ENCODE peak calls at places on chromosomes 11 and 22, in four cellular contexts. Q is GM12878, M is SK-N-SH, U is K562. X is an unnamed sample.
A peak's percentile ranks its signal among the peaks of the same experiment; 100 is the strongest.

GRCh38 chr22:41528132-41528766 is 16.0 kb downstream of the POLR3H start:
- DNase-seq in U (no peak), M (no peak), Q (no peak), X (no peak)

GRCh38 chr22:29449296-29449863 is 11.0 kb downstream of the RFPL1 start:
- DNase-seq in Q (no peak), M (no peak), U (no peak), X (no peak)

GRCh38 chr11:8691601-8692000 is 9.0 kb downstream of the RPL27A start:
- DNase-seq in M (no peak), U (no peak), Q (no peak), X (no peak)

GRCh38 chr22:25777411-25777810 is 35.4 kb downstream of the MYO18B start:
- DNase-seq in M (no peak), U (no peak), Q (no peak), X (no peak)

GRCh38 chr22:46613606-46613997 is 6.6 kb upstream of the GRAMD4 start:
- DNase-seq in U (no peak), M (no peak), Q (peak; percentile 28), X (no peak)

GRCh38 chr11:60251485-60252207 is 8.7 kb upstream of the MS4A4E start:
- DNase-seq in U (peak; percentile 37), M (peak; percentile 2), Q (peak; percentile 59), X (no peak)

GRCh38 chr11:83159901-83160865 is 3.3 kb downstream of the PCF11 start:
- DNase-seq in M (no peak), Q (no peak), U (no peak), X (no peak)

GRCh38 chr11:9783986-9784385 is 120.1 kb downstream of the SWAP70 start:
- DNase-seq in U (no peak), Q (no peak), M (no peak), X (no peak)

GRCh38 chr22:28006271-28006670 is 87.2 kb upstream of the PITPNB start:
- DNase-seq in U (no peak), M (no peak), Q (no peak), X (no peak)

GRCh38 chr11:65599216-65599954 is 3.8 kb upstream of the KCNK7 start:
- DNase-seq in U (no peak), M (no peak), Q (no peak), X (no peak)

GRCh38 chr11:67371199-67371548 is 2.2 kb downstream of the CLCF1 start:
- DNase-seq in U (no peak), M (no peak), Q (no peak), X (no peak)

GRCh38 chr11:92180664-92181251 is 43.9 kb upstream of the FAT3 start:
- DNase-seq in U (no peak), Q (no peak), M (no peak), X (no peak)

GRCh38 chr11:18314794-18315523 is 7.0 kb downstream of the HPS5 start:
- DNase-seq in U (no peak), M (no peak), Q (no peak), X (no peak)

GRCh38 chr22:46902436-46902835 is 140.0 kb downstream of the TBC1D22A start:
- DNase-seq in M (no peak), Q (no peak), U (no peak), X (no peak)

GRCh38 chr11:125593113-125593761 is 585 bp downstream of the STT3A start:
- DNase-seq in M (no peak), U (peak; percentile 41), Q (no peak), X (no peak)

GRCh38 chr11:57456960-57457642 is 3.2 kb upstream of the RTN4RL2 start:
- DNase-seq in Q (no peak), M (peak; percentile 85), U (peak; percentile 80), X (peak; percentile 94)

GRCh38 chr22:29343313-29343805 is 27.9 kb upstream of the RASL10A start:
- DNase-seq in U (peak; percentile 14), M (peak; percentile 92), Q (no peak), X (no peak)

GRCh38 chr11:83033972-83034672 is 37.6 kb downstream of the RAB30 start:
- DNase-seq in M (peak; percentile 69), U (no peak), Q (no peak), X (no peak)

GRCh38 chr22:36659762-36660509 is 43.6 kb downstream of the CACNG2 start:
- DNase-seq in Q (no peak), M (peak; percentile 88), U (peak; percentile 89), X (no peak)

GRCh38 chr11:128704517-128704916 is 10.6 kb downstream of the FLI1 start:
- DNase-seq in M (no peak), Q (no peak), U (no peak), X (no peak)

GRCh38 chr11:12288212-12288933 is 89.0 kb upstream of the PARVA start:
- DNase-seq in M (peak; percentile 90), Q (no peak), U (peak; percentile 82), X (peak; percentile 95)

GRCh38 chr11:45948341-45948740 is 25.9 kb downstream of the LARGE2 start:
- DNase-seq in U (no peak), Q (no peak), M (no peak), X (no peak)

GRCh38 chr22:36156515-36157419 is 3.8 kb downstream of the APOL3 start:
- DNase-seq in M (no peak), U (peak; percentile 29), Q (no peak), X (peak; percentile 43)

GRCh38 chr11:6608011-6608410 is 4.0 kb downstream of the TAF10 start:
- DNase-seq in U (no peak), Q (no peak), M (no peak), X (no peak)

DNA sequence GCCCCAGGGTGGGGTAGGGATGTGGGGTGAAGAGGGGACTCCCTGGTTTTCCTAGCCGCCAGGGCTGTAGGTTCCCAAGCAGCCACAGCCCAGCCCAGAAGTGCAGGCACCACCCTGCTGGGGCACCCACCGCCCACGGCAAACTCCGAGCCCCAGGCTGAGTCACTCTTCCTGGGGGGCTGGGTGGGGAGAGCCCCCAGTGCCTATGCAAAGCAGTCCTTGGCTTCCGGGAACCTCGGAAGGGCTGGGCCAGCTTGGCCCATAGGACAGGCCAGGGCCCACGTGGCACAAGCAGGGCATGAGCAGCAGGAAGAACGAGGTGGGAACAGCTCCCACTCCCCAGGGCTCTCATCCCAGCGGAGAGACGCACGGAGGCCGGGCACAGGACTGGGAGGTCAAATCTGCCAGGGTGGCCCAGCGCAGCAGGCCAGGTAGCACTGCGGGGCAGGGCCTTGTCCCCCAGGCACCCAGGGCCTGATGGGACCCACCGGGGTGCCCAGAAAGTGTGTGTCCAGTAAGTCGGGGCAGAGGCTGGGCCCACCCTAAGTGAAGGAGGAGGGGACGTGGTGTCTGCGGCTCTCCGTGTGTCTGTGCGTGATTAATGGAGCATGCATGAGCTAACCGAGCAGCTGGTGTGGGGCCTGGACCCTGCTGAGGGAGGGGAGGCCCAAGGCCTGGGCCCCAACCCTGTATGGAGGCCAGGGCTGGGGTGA is 4.6 kb upstream of the IL17REL start:
- DNase-seq in M (peak; percentile 27), U (no peak), Q (peak; percentile 66), X (no peak)
- TF ChIP-seq USF1 in M (no peak), U (no peak), Q (peak; percentile 76), X (no peak)

GRCh38 chr22:17897411-17897810 is 123.1 kb upstream of the BID start:
- DNase-seq in U (no peak), M (no peak), Q (no peak), X (no peak)
- TF ChIP-seq USF1 in U (no peak), M (no peak), Q (no peak), X (no peak)

GRCh38 chr11:68749061-68749491 is 2.2 kb downstream of the TESMIN start:
- DNase-seq in Q (no peak), M (no peak), U (no peak), X (no peak)

GRCh38 chr11:68751331-68751856 is at the start of gene TESMIN:
- DNase-seq in U (peak; percentile 99), M (peak; percentile 99), Q (peak; percentile 34), X (peak; percentile 97)

GRCh38 chr11:68750197-68750987 is 928 bp downstream of the TESMIN start:
- DNase-seq in Q (no peak), U (peak; percentile 13), M (no peak), X (peak; percentile 94)

GRCh38 chr11:68749501-68750196 is 1.7 kb downstream of the TESMIN start:
- DNase-seq in Q (no peak), M (no peak), U (no peak), X (peak; percentile 36)

DNA sequence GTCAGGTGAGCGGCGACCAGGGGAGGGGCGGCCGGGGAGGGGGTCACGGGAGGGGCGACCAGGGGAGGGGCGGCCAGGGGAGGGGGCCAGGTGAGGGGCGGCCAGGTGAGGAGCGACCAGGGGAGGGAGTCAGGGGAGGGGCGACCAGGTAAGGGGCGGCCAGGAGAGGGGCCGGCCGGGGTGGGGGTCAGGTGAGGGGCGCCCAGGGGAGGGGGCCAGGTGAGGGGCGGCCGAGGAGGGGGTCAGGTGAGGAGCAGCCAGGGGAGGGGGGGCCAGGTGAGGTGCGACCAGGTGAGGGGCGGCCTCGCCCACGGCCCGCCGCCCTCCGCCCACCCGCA is 363 bp downstream of the TESMIN start:
- DNase-seq in U (no peak), Q (no peak), M (no peak), X (no peak)
- TF ChIP-seq USF1 in U (no peak), Q (no peak), M (no peak), X (no peak)

GRCh38 chr11:94526645-94527438 is 14.6 kb downstream of the C11orf97 start:
- DNase-seq in Q (no peak), U (no peak), M (no peak), X (no peak)
- TF ChIP-seq USF1 in Q (no peak), U (no peak), M (no peak), X (no peak)

DNA sequence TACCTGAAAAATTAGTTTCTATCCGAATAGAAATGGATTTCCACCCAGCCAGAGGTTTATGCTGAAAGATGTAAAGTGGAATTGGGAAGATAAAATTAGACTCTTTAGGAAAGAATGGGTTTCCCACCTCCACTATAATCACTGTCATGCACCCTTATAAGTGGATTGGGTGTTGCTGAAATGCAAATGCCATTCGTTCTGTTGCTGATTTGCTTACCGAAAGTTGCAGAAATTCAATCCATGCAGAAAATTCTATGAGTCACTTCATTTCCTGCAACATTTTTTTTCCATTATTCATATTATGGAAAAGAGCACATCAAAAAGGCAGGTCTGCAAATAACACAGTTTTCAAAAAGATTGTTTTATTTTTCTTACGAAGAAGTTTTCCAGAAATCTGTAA is 65.6 kb downstream of the LDLRAD3 start:
- DNase-seq in U (no peak), M (no peak), Q (no peak), X (no peak)
- TF ChIP-seq USF1 in U (no peak), M (no peak), Q (no peak), X (no peak)

GRCh38 chr11:71272161-71272560 is 19.8 kb upstream of the SHANK2 start:
- DNase-seq in U (no peak), Q (no peak), M (no peak), X (no peak)
- TF ChIP-seq USF1 in U (no peak), Q (no peak), M (no peak), X (no peak)

DNA sequence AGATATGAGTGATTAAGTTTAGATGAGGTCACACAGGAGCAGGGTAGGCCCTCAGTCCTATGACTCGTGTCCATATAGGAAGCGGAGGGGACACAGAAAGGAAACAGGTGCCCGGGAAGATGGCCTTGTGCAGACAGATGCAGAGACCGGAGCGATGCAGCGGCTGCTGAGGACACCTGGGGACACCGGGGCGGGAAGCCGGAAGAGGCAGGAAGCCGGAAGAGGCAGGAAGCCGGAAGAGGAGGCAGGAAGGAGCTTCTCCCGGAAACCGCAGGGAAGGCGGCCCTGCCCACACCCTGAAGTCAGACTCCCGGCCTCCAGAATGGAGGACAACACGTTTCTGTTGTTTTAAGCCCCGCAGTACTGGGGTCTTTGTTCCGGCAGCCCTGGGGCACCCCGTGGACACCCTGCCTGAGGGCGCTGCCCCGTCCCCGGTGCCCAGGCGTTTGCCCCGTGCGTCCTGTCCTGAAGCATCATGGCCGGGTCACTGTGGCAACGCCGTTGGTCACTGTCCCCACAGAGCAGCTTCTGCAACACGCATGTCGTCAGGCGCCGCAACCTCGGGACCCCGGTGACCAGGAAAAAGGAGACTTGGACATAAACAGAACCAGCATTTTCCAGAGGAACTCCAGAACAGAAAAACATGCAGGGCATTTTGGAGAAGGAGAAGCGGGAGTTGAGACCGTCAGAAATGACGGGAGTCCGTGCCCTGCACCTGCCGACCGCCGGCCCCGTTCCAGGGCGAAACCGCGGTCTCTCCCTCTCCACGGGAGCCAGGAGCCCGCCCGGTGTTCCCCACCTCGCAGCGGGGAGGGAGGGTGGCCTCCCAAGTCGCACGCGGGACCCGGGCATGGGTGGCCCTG is 103.4 kb downstream of the BRD1 start:
- DNase-seq in Q (no peak), M (peak; percentile 21), U (no peak), X (no peak)
- TF ChIP-seq USF1 in Q (no peak), M (no peak), U (no peak), X (no peak)

X was measured in WTC11.